ENCODE peak calls at places on chromosome 1, in ten cellular contexts. One of them, this sample, is unnamed.

GRCh38 chr1:86464819-86465218 is 3.9 kb upstream of the CLCA1 start:
- DNase-seq in fibroblast of lung: no peak
- DNase-seq in kidney: no peak
- DNase-seq in heart left ventricle: no peak
- DNase-seq in A549: no peak
- DNase-seq in GM13977: no peak
- DNase-seq in tibial artery: no peak
- DNase-seq in fibroblast of the aortic adventitia: no peak
- DNase-seq in HFF-Myc: no peak
- DNase-seq in MM.1S: no peak
- DNase-seq in this sample: no peak

GRCh38 chr1:201703646-201704438 is 125.1 kb upstream of the IPO9 start:
- DNase-seq in HFF-Myc: no peak
- DNase-seq in heart left ventricle: peak
- DNase-seq in A549: peak
- DNase-seq in MM.1S: peak
- DNase-seq in fibroblast of lung: peak
- DNase-seq in fibroblast of the aortic adventitia: peak
- DNase-seq in tibial artery: peak
- DNase-seq in GM13977: peak
- DNase-seq in kidney: peak
- DNase-seq in this sample: peak

GRCh38 chr1:30381266-30381665 is 342.1 kb downstream of the MATN1 start:
- DNase-seq in MM.1S: no peak
- DNase-seq in kidney: peak
- DNase-seq in fibroblast of lung: no peak
- DNase-seq in A549: no peak
- DNase-seq in heart left ventricle: no peak
- DNase-seq in GM13977: no peak
- DNase-seq in HFF-Myc: no peak
- DNase-seq in tibial artery: no peak
- DNase-seq in fibroblast of the aortic adventitia: no peak
- DNase-seq in this sample: no peak

GRCh38 chr1:23198373-23198772 is 18.9 kb downstream of the HTR1D start:
- DNase-seq in kidney: no peak
- DNase-seq in heart left ventricle: no peak
- DNase-seq in fibroblast of the aortic adventitia: peak
- DNase-seq in HFF-Myc: peak
- DNase-seq in fibroblast of lung: peak
- DNase-seq in MM.1S: no peak
- DNase-seq in GM13977: no peak
- DNase-seq in tibial artery: no peak
- DNase-seq in A549: peak
- DNase-seq in this sample: no peak

GRCh38 chr1:201344206-201345080 is 33.0 kb downstream of the TNNT2 start:
- DNase-seq in tibial artery: no peak
- DNase-seq in A549: no peak
- DNase-seq in HFF-Myc: no peak
- DNase-seq in heart left ventricle: peak
- DNase-seq in MM.1S: no peak
- DNase-seq in fibroblast of the aortic adventitia: no peak
- DNase-seq in kidney: peak
- DNase-seq in GM13977: no peak
- DNase-seq in fibroblast of lung: no peak
- DNase-seq in this sample: no peak

GRCh38 chr1:153032073-153032472 is 1.1 kb downstream of the SPRR1B start:
- DNase-seq in GM13977: no peak
- DNase-seq in fibroblast of lung: no peak
- DNase-seq in fibroblast of the aortic adventitia: no peak
- DNase-seq in HFF-Myc: no peak
- DNase-seq in tibial artery: no peak
- DNase-seq in heart left ventricle: no peak
- DNase-seq in kidney: no peak
- DNase-seq in MM.1S: no peak
- DNase-seq in A549: no peak
- DNase-seq in this sample: no peak

GRCh38 chr1:58409826-58410225 is 136.7 kb downstream of the OMA1 start:
- DNase-seq in kidney: no peak
- DNase-seq in A549: no peak
- DNase-seq in tibial artery: no peak
- DNase-seq in fibroblast of the aortic adventitia: peak
- DNase-seq in fibroblast of lung: no peak
- DNase-seq in MM.1S: no peak
- DNase-seq in heart left ventricle: no peak
- DNase-seq in GM13977: no peak
- DNase-seq in HFF-Myc: peak
- DNase-seq in this sample: no peak

GRCh38 chr1:100629391-100629790 is 90.2 kb upstream of the VCAM1 start:
- DNase-seq in kidney: no peak
- DNase-seq in tibial artery: no peak
- DNase-seq in fibroblast of lung: no peak
- DNase-seq in A549: no peak
- DNase-seq in MM.1S: no peak
- DNase-seq in HFF-Myc: no peak
- DNase-seq in heart left ventricle: no peak
- DNase-seq in GM13977: no peak
- DNase-seq in fibroblast of the aortic adventitia: no peak
- DNase-seq in this sample: no peak

GRCh38 chr1:57839067-57839466 is 415.2 kb upstream of the DAB1 start:
- DNase-seq in kidney: no peak
- DNase-seq in fibroblast of the aortic adventitia: peak
- DNase-seq in tibial artery: no peak
- DNase-seq in heart left ventricle: no peak
- DNase-seq in MM.1S: no peak
- DNase-seq in A549: no peak
- DNase-seq in GM13977: no peak
- DNase-seq in HFF-Myc: no peak
- DNase-seq in fibroblast of lung: peak
- DNase-seq in this sample: no peak

GRCh38 chr1:185328204-185328728 is 11.2 kb upstream of the IVNS1ABP start:
- DNase-seq in fibroblast of the aortic adventitia: no peak
- DNase-seq in GM13977: no peak
- DNase-seq in kidney: no peak
- DNase-seq in MM.1S: no peak
- DNase-seq in HFF-Myc: no peak
- DNase-seq in heart left ventricle: no peak
- DNase-seq in tibial artery: no peak
- DNase-seq in A549: no peak
- DNase-seq in fibroblast of lung: no peak
- DNase-seq in this sample: no peak

GRCh38 chr1:21620461-21620860 is 48.7 kb downstream of the RAP1GAP start:
- DNase-seq in tibial artery: no peak
- DNase-seq in kidney: no peak
- DNase-seq in HFF-Myc: no peak
- DNase-seq in fibroblast of the aortic adventitia: peak
- DNase-seq in heart left ventricle: peak
- DNase-seq in fibroblast of lung: no peak
- DNase-seq in MM.1S: no peak
- DNase-seq in A549: no peak
- DNase-seq in GM13977: no peak
- DNase-seq in this sample: no peak

DNA sequence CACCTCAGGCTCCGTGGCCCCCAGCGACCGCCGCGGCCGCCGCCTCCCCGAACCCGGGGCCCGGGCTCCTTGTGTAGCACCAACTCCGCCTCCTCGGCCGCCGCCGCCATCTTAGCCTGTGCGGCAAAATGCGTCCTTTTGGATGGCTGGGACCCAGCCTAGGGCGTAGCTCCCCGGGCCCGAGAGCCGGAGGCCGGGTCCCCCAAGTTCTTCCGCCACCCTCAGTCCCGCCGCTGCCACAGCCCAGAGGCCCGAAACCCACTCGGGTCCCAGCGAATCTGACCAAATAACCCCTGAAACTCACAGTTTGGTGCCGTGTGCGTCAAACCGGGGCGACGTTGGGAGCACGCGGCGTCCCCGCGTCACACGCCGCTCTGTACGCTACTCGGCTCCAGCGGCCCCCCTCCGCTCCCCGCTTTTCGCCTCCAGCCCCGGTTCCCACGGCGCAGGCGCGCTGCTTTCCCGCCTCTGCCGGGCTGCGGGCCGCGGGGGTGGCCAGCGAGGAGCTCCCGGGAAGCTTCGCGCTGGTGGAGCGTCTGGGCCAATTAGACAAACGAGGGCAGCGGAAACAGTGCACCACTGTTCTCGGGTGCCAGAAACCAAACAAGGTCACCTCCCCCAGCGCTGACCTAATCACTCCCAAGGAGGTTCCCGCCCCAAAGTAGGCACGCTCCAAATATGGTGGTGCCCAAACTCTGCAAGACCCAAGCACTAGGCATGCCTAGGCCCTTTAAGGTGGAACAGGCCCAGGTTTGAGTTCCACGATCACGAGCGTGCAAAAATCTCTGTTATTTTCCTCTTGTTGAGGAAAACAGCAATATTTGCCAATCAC is at the start of gene ZNF644:
- DNase-seq in tibial artery: peak
- DNase-seq in HFF-Myc: peak
- DNase-seq in heart left ventricle: peak
- DNase-seq in fibroblast of the aortic adventitia: peak
- DNase-seq in MM.1S: peak
- DNase-seq in GM13977: peak
- DNase-seq in A549: peak
- DNase-seq in fibroblast of lung: peak
- DNase-seq in kidney: peak
- DNase-seq in this sample: peak
- TF ChIP-seq CTCF in tibial artery: no peak
- TF ChIP-seq CTCF in HFF-Myc: no peak
- TF ChIP-seq CTCF in heart left ventricle: no peak
- TF ChIP-seq CTCF in fibroblast of the aortic adventitia: no peak
- TF ChIP-seq CTCF in MM.1S: no peak
- TF ChIP-seq CTCF in GM13977: no peak
- TF ChIP-seq CTCF in A549: no peak
- TF ChIP-seq CTCF in fibroblast of lung: no peak
- TF ChIP-seq CTCF in kidney: no peak
- TF ChIP-seq CTCF in this sample: no peak

GRCh38 chr1:234763910-234764309 is 153.9 kb upstream of the IRF2BP2 start:
- DNase-seq in tibial artery: no peak
- DNase-seq in heart left ventricle: no peak
- DNase-seq in kidney: no peak
- DNase-seq in fibroblast of the aortic adventitia: no peak
- DNase-seq in HFF-Myc: no peak
- DNase-seq in fibroblast of lung: no peak
- DNase-seq in GM13977: no peak
- DNase-seq in MM.1S: peak
- DNase-seq in A549: no peak
- DNase-seq in this sample: no peak

GRCh38 chr1:234760303-234760723 is 150.3 kb upstream of the IRF2BP2 start:
- DNase-seq in kidney: no peak
- DNase-seq in A549: no peak
- DNase-seq in fibroblast of the aortic adventitia: no peak
- DNase-seq in HFF-Myc: no peak
- DNase-seq in GM13977: no peak
- DNase-seq in tibial artery: no peak
- DNase-seq in fibroblast of lung: no peak
- DNase-seq in MM.1S: no peak
- DNase-seq in heart left ventricle: no peak
- DNase-seq in this sample: no peak

GRCh38 chr1:234765181-234765580 is 155.2 kb upstream of the IRF2BP2 start:
- DNase-seq in HFF-Myc: no peak
- DNase-seq in MM.1S: no peak
- DNase-seq in A549: no peak
- DNase-seq in heart left ventricle: no peak
- DNase-seq in tibial artery: no peak
- DNase-seq in kidney: no peak
- DNase-seq in fibroblast of the aortic adventitia: no peak
- DNase-seq in fibroblast of lung: no peak
- DNase-seq in GM13977: no peak
- DNase-seq in this sample: no peak

GRCh38 chr1:234765672-234766071 is 155.7 kb upstream of the IRF2BP2 start:
- DNase-seq in A549: no peak
- DNase-seq in heart left ventricle: no peak
- DNase-seq in tibial artery: no peak
- DNase-seq in HFF-Myc: no peak
- DNase-seq in kidney: no peak
- DNase-seq in fibroblast of lung: no peak
- DNase-seq in fibroblast of the aortic adventitia: no peak
- DNase-seq in GM13977: no peak
- DNase-seq in MM.1S: no peak
- DNase-seq in this sample: no peak

DNA sequence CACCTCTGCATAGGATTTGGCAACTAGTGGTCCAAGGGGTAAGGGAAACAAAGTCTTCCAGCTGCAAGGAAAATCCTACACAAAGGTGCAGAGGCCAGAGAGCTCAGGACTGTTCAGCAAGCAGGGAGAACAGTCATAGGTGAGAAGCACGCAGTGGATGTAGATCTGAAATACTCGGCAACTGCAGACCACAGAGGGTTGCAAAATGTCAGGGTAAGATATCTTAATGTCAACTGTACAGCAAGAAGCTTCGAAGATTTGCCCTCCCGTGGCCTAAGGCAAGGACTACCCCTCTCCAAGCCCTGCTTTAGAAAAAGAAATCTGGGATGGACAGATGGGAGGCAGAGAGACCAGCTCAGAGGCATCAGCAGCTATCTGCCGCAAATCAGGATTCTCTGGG is 153.4 kb upstream of the IRF2BP2 start:
- DNase-seq in heart left ventricle: no peak
- DNase-seq in MM.1S: no peak
- DNase-seq in HFF-Myc: no peak
- DNase-seq in fibroblast of the aortic adventitia: no peak
- DNase-seq in tibial artery: no peak
- DNase-seq in fibroblast of lung: no peak
- DNase-seq in A549: no peak
- DNase-seq in kidney: no peak
- DNase-seq in GM13977: no peak
- DNase-seq in this sample: no peak
- TF ChIP-seq CTCF in heart left ventricle: no peak
- TF ChIP-seq CTCF in MM.1S: no peak
- TF ChIP-seq CTCF in HFF-Myc: no peak
- TF ChIP-seq CTCF in fibroblast of the aortic adventitia: no peak
- TF ChIP-seq CTCF in tibial artery: no peak
- TF ChIP-seq CTCF in fibroblast of lung: no peak
- TF ChIP-seq CTCF in A549: no peak
- TF ChIP-seq CTCF in kidney: no peak
- TF ChIP-seq CTCF in GM13977: no peak
- TF ChIP-seq CTCF in this sample: no peak

GRCh38 chr1:66084442-66084841 is 291.7 kb downstream of the PDE4B start:
- DNase-seq in MM.1S: no peak
- DNase-seq in heart left ventricle: no peak
- DNase-seq in fibroblast of lung: no peak
- DNase-seq in HFF-Myc: no peak
- DNase-seq in fibroblast of the aortic adventitia: no peak
- DNase-seq in A549: no peak
- DNase-seq in tibial artery: no peak
- DNase-seq in GM13977: no peak
- DNase-seq in kidney: no peak
- DNase-seq in this sample: no peak
- TF ChIP-seq CTCF in MM.1S: no peak
- TF ChIP-seq CTCF in heart left ventricle: no peak
- TF ChIP-seq CTCF in fibroblast of lung: peak
- TF ChIP-seq CTCF in HFF-Myc: no peak
- TF ChIP-seq CTCF in fibroblast of the aortic adventitia: no peak
- TF ChIP-seq CTCF in A549: no peak
- TF ChIP-seq CTCF in tibial artery: no peak
- TF ChIP-seq CTCF in GM13977: no peak
- TF ChIP-seq CTCF in kidney: no peak
- TF ChIP-seq CTCF in this sample: no peak

DNA sequence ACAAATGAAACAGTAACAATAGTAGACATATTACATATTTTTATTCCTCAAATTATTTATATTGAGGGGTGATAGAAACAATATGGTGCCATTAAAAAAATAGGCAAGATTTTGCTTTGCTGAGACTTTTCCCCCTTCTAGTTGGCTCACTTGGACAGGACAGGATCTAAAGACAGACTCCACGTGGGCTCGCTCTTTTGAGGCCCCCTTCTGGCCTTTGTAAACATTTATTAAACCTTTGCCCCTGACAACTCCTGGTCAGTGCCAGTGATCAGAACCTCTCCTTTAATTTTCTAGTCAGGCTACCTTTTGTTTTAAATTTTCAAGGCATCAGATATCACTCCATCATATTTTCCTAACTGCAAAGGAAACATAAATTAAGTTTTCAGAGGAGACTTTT is 49.7 kb upstream of the IFI44L start:
- DNase-seq in fibroblast of the aortic adventitia: no peak
- DNase-seq in fibroblast of lung: no peak
- DNase-seq in A549: no peak
- DNase-seq in tibial artery: no peak
- DNase-seq in GM13977: no peak
- DNase-seq in kidney: no peak
- DNase-seq in MM.1S: no peak
- DNase-seq in HFF-Myc: no peak
- DNase-seq in heart left ventricle: no peak
- DNase-seq in this sample: no peak
- TF ChIP-seq CTCF in fibroblast of the aortic adventitia: no peak
- TF ChIP-seq CTCF in fibroblast of lung: no peak
- TF ChIP-seq CTCF in A549: no peak
- TF ChIP-seq CTCF in tibial artery: no peak
- TF ChIP-seq CTCF in GM13977: peak
- TF ChIP-seq CTCF in kidney: no peak
- TF ChIP-seq CTCF in MM.1S: no peak
- TF ChIP-seq CTCF in HFF-Myc: no peak
- TF ChIP-seq CTCF in heart left ventricle: no peak
- TF ChIP-seq CTCF in this sample: no peak

This sample was measured in GM10248.